ENCODE peak calls at places on chromosomes 12 and 14, in four cellular contexts. A is K562, X is HepG2, N is GM12878. T is an unnamed sample.
A peak's percentile ranks its signal among the peaks of the same experiment; 100 is the strongest.

GRCh38 chr14:31939934-31940333 is 137.2 kb upstream of the ARHGAP5 start:
- DNase-seq in N (no peak), A (no peak), X (no peak), T (no peak)

GRCh38 chr12:109731231-109731731 is 17.7 kb downstream of the FAM222A start:
- DNase-seq in N (no peak), A (no peak), X (no peak), T (no peak)

GRCh38 chr14:89973234-89973823 is 17.6 kb downstream of the TDP1 start:
- DNase-seq in A (peak; percentile 55), X (peak; percentile 56), N (peak; percentile 4), T (peak; percentile 72)

GRCh38 chr14:102545461-102546265 is 36.1 kb upstream of the ANKRD9 start:
- DNase-seq in A (no peak), X (peak; percentile 63), N (no peak), T (no peak)

GRCh38 chr12:120361506-120362208 is 7.3 kb downstream of the MSI1 start:
- DNase-seq in X (no peak), N (no peak), A (peak; percentile 50), T (no peak)

GRCh38 chr14:23406725-23407355 is 1.2 kb downstream of the MYH6 start:
- DNase-seq in A (no peak), X (no peak), N (no peak), T (no peak)

GRCh38 chr12:65016881-65017650 is 104.0 kb downstream of the WIF1 start:
- DNase-seq in X (no peak), A (no peak), N (no peak), T (no peak)

GRCh38 chr14:31261859-31262739 is 54.5 kb upstream of the HECTD1 start:
- DNase-seq in A (no peak), N (peak; percentile 37), X (peak; percentile 100), T (no peak)

GRCh38 chr12:43255642-43256041 is 296.4 kb downstream of the ADAMTS20 start:
- DNase-seq in X (no peak), N (no peak), A (no peak), T (no peak)

GRCh38 chr12:64395739-64396138 is 5.2 kb upstream of the C12orf56 start:
- DNase-seq in X (no peak), A (no peak), N (no peak), T (no peak)

GRCh38 chr12:49347307-49348237 is 884 bp downstream of the DNAJC22 start:
- DNase-seq in N (no peak), X (peak; percentile 95), A (peak; percentile 77), T (peak; percentile 89)

GRCh38 chr14:50804181-50804721 is 26.7 kb downstream of the NIN start:
- DNase-seq in X (no peak), A (no peak), N (no peak), T (no peak)

GRCh38 chr14:30020687-30021086 is 93.0 kb upstream of the PRKD1 start:
- DNase-seq in N (no peak), A (no peak), X (no peak), T (no peak)

GRCh38 chr12:39723831-39724230 is 104.2 kb upstream of the ABCD2 start:
- DNase-seq in N (no peak), A (no peak), X (no peak), T (no peak)

GRCh38 chr12:75750950-75751349 is 239.5 kb upstream of the KRR1 start:
- DNase-seq in N (no peak), X (peak; percentile 54), A (no peak), T (no peak)

GRCh38 chr14:61510736-61511557 is 184.4 kb upstream of the HIF1A start:
- DNase-seq in A (no peak), X (no peak), N (no peak), T (no peak)

GRCh38 chr12:89862511-89863331 is 154.1 kb upstream of the ATP2B1 start:
- DNase-seq in A (peak; percentile 16), X (no peak), N (peak; percentile 79), T (no peak)

GRCh38 chr12:58917699-58918334 is 2.5 kb downstream of the LRIG3 start:
- DNase-seq in X (no peak), N (no peak), A (no peak), T (no peak)

GRCh38 chr12:61213646-61214045 is 1046.6 kb upstream of the USP15 start:
- DNase-seq in X (no peak), N (no peak), A (no peak), T (no peak)

GRCh38 chr14:23608454-23608853 is 27.7 kb upstream of the DHRS2 start:
- DNase-seq in N (no peak), A (no peak), X (no peak), T (no peak)

GRCh38 chr12:12010277-12011031 is 60.3 kb upstream of the BCL2L14 start:
- DNase-seq in A (no peak), X (no peak), N (peak; percentile 94), T (no peak)

GRCh38 chr12:21962236-21962635 is 21.0 kb upstream of the ABCC9 start:
- DNase-seq in A (no peak), X (no peak), N (no peak), T (no peak)

GRCh38 chr12:112798019-112798760 is 6.6 kb downstream of the RPH3A start:
- DNase-seq in X (no peak), N (no peak), A (no peak), T (no peak)

GRCh38 chr12:102957339-102958050 is at the start of gene ASCL1:
- DNase-seq in A (no peak), N (no peak), X (no peak), T (no peak)

GRCh38 chr14:89417111-89417468 is at the start of gene FOXN3:
- DNase-seq in X (peak; percentile 86), N (no peak), A (peak; percentile 79), T (peak; percentile 82)

GRCh38 chr12:38905480-38906351 is at the start of gene CPNE8:
- DNase-seq in N (peak; percentile 48), X (no peak), A (peak; percentile 73), T (peak; percentile 70)

GRCh38 chr14:23478109-23478698 is 8.7 kb downstream of the NGDN start:
- DNase-seq in N (peak; percentile 16), X (peak; percentile 77), A (peak; percentile 51), T (peak; percentile 47)

GRCh38 chr12:132312516-132312915 is 16.9 kb downstream of the GALNT9 start:
- DNase-seq in N (no peak), X (no peak), A (no peak), T (no peak)

GRCh38 chr12:34209259-34209835 is 187.1 kb downstream of the ALG10 start:
- DNase-seq in A (no peak), N (no peak), X (no peak), T (no peak)

GRCh38 chr12:49055092-49055491 is 5.5 kb downstream of the KMT2D start:
- DNase-seq in X (no peak), A (no peak), N (no peak), T (no peak)

GRCh38 chr12:44377443-44378160 is 498.5 kb downstream of the NELL2 start:
- DNase-seq in A (no peak), N (no peak), X (no peak), T (no peak)

GRCh38 chr14:92122351-92122677 is 545 bp downstream of the CPSF2 start:
- DNase-seq in A (peak; percentile 26), X (peak; percentile 18), N (no peak), T (no peak)

GRCh38 chr14:52023518-52023917 is 34.2 kb downstream of the RTRAF start:
- DNase-seq in X (no peak), A (no peak), N (no peak), T (no peak)

GRCh38 chr12:51871126-51871525 is 16.8 kb upstream of the ANKRD33 start:
- DNase-seq in X (no peak), A (no peak), N (no peak), T (no peak)

GRCh38 chr12:51867796-51868428 is 19.4 kb upstream of the FIGNL2 start:
- DNase-seq in N (no peak), A (no peak), X (no peak), T (no peak)

GRCh38 chr12:51869490-51869865 is 18.4 kb upstream of the ANKRD33 start:
- DNase-seq in X (no peak), A (no peak), N (no peak), T (no peak)

GRCh38 chr12:51869931-51870330 is 18.0 kb upstream of the ANKRD33 start:
- DNase-seq in A (no peak), X (no peak), N (no peak), T (no peak)

DNA sequence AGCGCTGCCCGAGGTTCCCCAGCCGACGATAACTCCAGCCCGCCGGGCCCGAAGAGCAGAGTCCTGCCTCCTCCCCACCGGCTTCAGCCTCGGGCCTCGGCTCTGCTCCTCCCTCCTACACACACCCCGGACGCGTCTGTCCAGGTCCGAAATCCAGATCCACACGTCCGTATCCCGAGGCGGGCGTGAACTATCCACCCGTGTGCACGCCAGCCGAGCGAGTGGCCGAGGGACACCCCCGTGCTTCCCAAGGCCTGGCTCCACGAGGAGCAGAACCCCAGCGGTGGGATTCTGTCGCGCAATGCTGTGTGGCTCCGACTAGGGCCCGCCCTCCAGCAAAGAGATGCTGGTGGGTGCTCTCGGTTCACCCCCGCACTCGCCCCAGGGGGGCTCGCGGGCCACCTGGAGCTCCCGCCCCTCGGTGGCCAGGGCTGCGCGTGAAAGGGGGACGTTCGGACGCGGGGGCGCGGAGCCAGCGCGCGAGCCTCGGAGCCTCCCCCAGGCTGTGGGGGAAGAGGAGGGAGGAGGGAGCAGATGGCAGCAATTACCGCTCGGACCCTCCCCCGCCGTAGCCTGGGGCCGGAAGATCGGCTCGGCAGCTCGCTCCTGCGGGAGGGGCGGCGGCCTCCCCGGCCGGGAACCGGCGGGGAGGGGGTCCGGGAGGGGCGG is 18.9 kb upstream of the ANKRD33 start:
- DNase-seq in N (no peak), A (peak; percentile 18), X (no peak), T (no peak)
- TF ChIP-seq TARDBP in N (no peak), A (no peak), X (no peak), T (no peak)

GRCh38 chr14:58828298-58828697 is 190.5 kb downstream of the DACT1 start:
- DNase-seq in X (no peak), A (no peak), N (no peak), T (no peak)
- TF ChIP-seq FOXK2 in X (no peak), A (no peak), N (no peak), T (no peak)

DNA sequence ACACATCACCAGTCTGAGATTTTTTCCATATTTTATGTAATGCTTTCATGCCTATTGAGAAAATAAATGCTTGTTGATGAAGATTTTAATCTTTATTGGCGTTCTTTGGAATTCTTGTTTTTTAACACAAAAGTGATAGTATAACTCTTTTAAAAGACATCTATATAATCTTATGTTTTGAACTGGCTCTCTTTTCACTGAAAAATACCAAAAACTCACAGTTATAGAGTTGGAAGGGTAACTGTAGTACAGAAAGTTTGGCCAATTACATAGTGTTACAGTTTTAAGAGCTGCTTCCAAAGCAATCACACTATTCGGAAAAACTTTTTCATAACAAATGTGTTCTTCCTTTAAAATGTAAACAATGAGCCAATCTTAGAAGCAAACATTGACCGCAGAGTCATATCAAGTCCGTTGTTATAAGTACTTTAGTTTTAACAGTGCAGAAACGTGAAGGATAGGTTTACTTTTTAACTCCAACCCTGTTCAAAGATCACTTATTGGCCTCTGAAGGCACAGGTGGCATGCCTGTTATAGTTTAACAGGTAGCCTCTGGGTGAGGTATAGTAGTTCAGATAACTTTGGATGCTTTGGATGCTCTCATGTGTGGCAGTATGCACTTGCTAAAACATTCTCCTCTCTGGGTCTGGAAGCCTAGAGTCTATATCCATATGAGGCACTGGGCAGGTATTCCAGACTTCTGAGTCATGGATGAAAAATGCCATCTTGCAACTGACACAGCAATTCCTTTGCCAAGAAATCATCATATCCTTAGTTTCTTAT is 12.1 kb upstream of the NTN4 start:
- DNase-seq in X (peak; percentile 85), N (no peak), A (no peak), T (no peak)
- TF ChIP-seq TARDBP in X (peak; percentile 87), N (no peak), A (no peak), T (no peak)

DNA sequence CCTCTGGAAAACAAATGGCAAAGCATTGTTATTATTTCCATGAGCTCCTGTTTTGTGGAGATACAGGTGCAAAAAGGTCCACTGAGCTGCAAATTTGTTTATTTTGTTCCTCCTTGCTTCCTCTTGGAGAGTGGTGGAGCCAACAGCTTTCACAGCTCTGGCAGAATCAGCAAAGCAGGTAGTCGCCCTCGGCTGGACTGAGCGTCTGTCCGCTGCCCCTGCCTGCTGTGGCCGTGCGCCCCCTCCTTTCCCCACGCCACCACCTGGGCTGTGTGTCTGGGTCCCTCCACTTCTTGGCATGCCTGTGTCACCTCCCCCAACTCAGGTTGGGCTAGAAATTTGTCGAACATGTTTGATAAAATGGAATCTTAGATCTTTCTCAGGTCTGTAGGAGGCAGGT is 188.2 kb downstream of the TSPAN9 start:
- DNase-seq in X (no peak), N (no peak), A (no peak), T (no peak)
- TF ChIP-seq FOXK2 in X (no peak), N (no peak), A (no peak), T (no peak)

T was measured in HEK293T.